ENCODE peak calls at places on chromosomes 7 and 10, in eight cellular contexts. One of them, this sample, is unnamed.

GRCh38 chr7:45709168-45710034 is 135.2 kb downstream of the ADCY1 start:
- DNase-seq in left lung: no peak
- DNase-seq in HCT116: no peak
- DNase-seq in psoas muscle: peak
- DNase-seq in neural progenitor cell: no peak
- DNase-seq in fibroblast of lung: peak
- DNase-seq in PC-3: no peak
- DNase-seq in lower lobe of right lung: no peak
- DNase-seq in this sample: no peak

GRCh38 chr10:43865275-43866135 is 216.8 kb upstream of the ZNF32 start:
- DNase-seq in fibroblast of lung: no peak
- DNase-seq in psoas muscle: no peak
- DNase-seq in lower lobe of right lung: no peak
- DNase-seq in PC-3: no peak
- DNase-seq in HCT116: no peak
- DNase-seq in left lung: no peak
- DNase-seq in neural progenitor cell: no peak
- DNase-seq in this sample: no peak

GRCh38 chr10:91339729-91340128 is 70.4 kb upstream of the HECTD2 start:
- DNase-seq in psoas muscle: no peak
- DNase-seq in neural progenitor cell: no peak
- DNase-seq in PC-3: no peak
- DNase-seq in HCT116: no peak
- DNase-seq in lower lobe of right lung: no peak
- DNase-seq in left lung: no peak
- DNase-seq in fibroblast of lung: no peak
- DNase-seq in this sample: no peak

GRCh38 chr10:104170610-104171269 is 48.8 kb downstream of the SFR1 start:
- DNase-seq in HCT116: no peak
- DNase-seq in lower lobe of right lung: no peak
- DNase-seq in fibroblast of lung: no peak
- DNase-seq in psoas muscle: no peak
- DNase-seq in PC-3: no peak
- DNase-seq in neural progenitor cell: no peak
- DNase-seq in left lung: no peak
- DNase-seq in this sample: no peak

GRCh38 chr7:54709283-54709682 is 49.7 kb downstream of the SEC61G start:
- DNase-seq in psoas muscle: no peak
- DNase-seq in HCT116: no peak
- DNase-seq in neural progenitor cell: no peak
- DNase-seq in PC-3: no peak
- DNase-seq in lower lobe of right lung: no peak
- DNase-seq in left lung: no peak
- DNase-seq in fibroblast of lung: no peak
- DNase-seq in this sample: no peak

GRCh38 chr7:10221084-10221483 is 752.6 kb upstream of the PHF14 start:
- DNase-seq in psoas muscle: no peak
- DNase-seq in PC-3: no peak
- DNase-seq in lower lobe of right lung: no peak
- DNase-seq in left lung: no peak
- DNase-seq in neural progenitor cell: no peak
- DNase-seq in HCT116: no peak
- DNase-seq in fibroblast of lung: no peak
- DNase-seq in this sample: no peak

GRCh38 chr10:88932539-88933256 is 19.9 kb downstream of the ACTA2 start:
- DNase-seq in PC-3: peak
- DNase-seq in lower lobe of right lung: no peak
- DNase-seq in HCT116: peak
- DNase-seq in fibroblast of lung: peak
- DNase-seq in psoas muscle: peak
- DNase-seq in neural progenitor cell: peak
- DNase-seq in left lung: peak
- DNase-seq in this sample: peak

GRCh38 chr7:27110977-27111752 is 8.7 kb upstream of the HOXA2 start:
- DNase-seq in psoas muscle: peak
- DNase-seq in PC-3: peak
- DNase-seq in lower lobe of right lung: no peak
- DNase-seq in HCT116: no peak
- DNase-seq in left lung: no peak
- DNase-seq in neural progenitor cell: no peak
- DNase-seq in fibroblast of lung: peak
- DNase-seq in this sample: no peak

GRCh38 chr10:26555719-26556368 is 117.7 kb downstream of the APBB1IP start:
- DNase-seq in fibroblast of lung: peak
- DNase-seq in psoas muscle: peak
- DNase-seq in neural progenitor cell: no peak
- DNase-seq in HCT116: no peak
- DNase-seq in left lung: peak
- DNase-seq in lower lobe of right lung: peak
- DNase-seq in PC-3: peak
- DNase-seq in this sample: no peak

GRCh38 chr10:122863216-122863615 is 16.2 kb downstream of the FAM24B start:
- DNase-seq in HCT116: no peak
- DNase-seq in neural progenitor cell: no peak
- DNase-seq in psoas muscle: no peak
- DNase-seq in left lung: no peak
- DNase-seq in lower lobe of right lung: no peak
- DNase-seq in PC-3: no peak
- DNase-seq in fibroblast of lung: no peak
- DNase-seq in this sample: no peak

DNA sequence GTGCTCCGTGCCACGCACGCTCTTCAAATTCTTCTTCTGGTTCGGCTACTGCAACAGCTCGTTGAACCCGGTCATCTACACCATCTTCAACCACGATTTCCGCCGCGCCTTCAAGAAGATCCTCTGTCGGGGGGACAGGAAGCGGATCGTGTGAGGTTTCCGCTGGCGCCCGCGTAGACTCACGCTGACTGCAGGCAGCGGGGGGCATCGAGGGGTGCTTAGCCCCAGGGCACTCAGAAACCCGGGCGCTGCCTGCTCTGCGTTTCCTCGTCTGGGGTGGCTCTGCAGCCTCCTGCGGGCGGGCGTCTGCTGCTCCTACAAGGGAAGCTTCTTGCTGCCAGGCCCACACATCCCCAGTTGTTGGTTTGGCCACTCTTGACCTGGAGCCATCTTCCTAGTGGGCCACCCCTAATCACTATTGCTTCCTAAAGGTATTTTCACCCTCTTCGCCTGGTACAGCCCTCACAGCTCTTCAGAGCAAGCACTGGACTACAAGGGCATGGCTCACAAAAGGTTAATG is 2.5 kb downstream of the ADRA2A start:
- DNase-seq in fibroblast of lung: no peak
- DNase-seq in psoas muscle: no peak
- DNase-seq in HCT116: no peak
- DNase-seq in lower lobe of right lung: no peak
- DNase-seq in neural progenitor cell: no peak
- DNase-seq in left lung: no peak
- DNase-seq in PC-3: no peak
- DNase-seq in this sample: no peak
- H3K4me3 ChIP-seq in fibroblast of lung: no peak
- H3K4me3 ChIP-seq in psoas muscle: no peak
- H3K4me3 ChIP-seq in HCT116: no peak
- H3K4me3 ChIP-seq in lower lobe of right lung: no peak
- H3K4me3 ChIP-seq in neural progenitor cell: no peak
- H3K4me3 ChIP-seq in left lung: no peak
- H3K4me3 ChIP-seq in PC-3: no peak
- H3K4me3 ChIP-seq in this sample: no peak

DNA sequence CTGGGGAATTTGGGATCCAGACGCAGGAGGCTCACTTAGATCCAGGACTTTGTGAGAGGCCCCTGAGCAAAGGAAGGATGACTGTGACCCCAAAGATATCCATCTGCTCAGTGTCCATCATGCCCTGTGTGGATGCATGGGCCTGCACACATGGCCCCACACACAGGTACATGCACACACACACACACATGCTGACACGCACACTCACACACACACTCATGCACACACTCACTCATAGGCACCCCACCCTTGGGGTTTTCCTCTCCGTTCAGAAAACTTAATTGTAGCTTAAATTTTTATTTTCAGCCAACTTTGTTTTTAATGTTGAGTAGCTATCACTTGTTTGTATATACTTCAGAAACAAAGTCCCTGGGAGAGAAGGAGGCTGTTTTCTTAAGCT is 93.6 kb upstream of the PPIF start:
- DNase-seq in fibroblast of lung: no peak
- DNase-seq in left lung: no peak
- DNase-seq in neural progenitor cell: no peak
- DNase-seq in PC-3: no peak
- DNase-seq in lower lobe of right lung: no peak
- DNase-seq in HCT116: no peak
- DNase-seq in psoas muscle: no peak
- DNase-seq in this sample: no peak
- H3K27ac ChIP-seq in fibroblast of lung: no peak
- H3K27ac ChIP-seq in left lung: no peak
- H3K27ac ChIP-seq in neural progenitor cell: no peak
- H3K27ac ChIP-seq in PC-3: no peak
- H3K27ac ChIP-seq in lower lobe of right lung: no peak
- H3K27ac ChIP-seq in HCT116: no peak
- H3K27ac ChIP-seq in psoas muscle: no peak
- H3K27ac ChIP-seq in this sample: no peak

DNA sequence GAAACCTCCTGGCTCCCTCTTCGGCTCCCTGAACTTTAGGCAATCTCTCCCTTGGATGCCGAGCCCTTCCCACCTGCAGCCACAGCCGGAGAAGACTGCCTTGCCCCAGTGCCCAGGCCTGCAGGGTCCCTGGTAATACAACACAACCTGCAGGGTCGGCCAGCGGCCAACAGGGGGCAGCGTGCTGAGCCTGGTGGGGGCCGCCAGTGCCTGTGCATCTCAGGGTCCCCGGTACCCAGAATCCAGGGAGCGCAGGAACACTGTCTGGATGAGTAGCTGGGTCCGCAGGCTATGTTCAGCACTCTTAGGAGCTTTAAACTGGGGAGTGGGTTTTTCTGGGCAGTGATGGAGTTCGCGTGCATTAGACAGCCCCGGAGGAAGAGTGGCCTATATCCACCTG is 17.5 kb upstream of the C10orf71 start:
- DNase-seq in lower lobe of right lung: no peak
- DNase-seq in psoas muscle: peak
- DNase-seq in HCT116: no peak
- DNase-seq in fibroblast of lung: no peak
- DNase-seq in neural progenitor cell: peak
- DNase-seq in left lung: peak
- DNase-seq in PC-3: no peak
- DNase-seq in this sample: no peak
- TF ChIP-seq CTCF in lower lobe of right lung: peak
- TF ChIP-seq CTCF in psoas muscle: no peak
- TF ChIP-seq CTCF in HCT116: no peak
- TF ChIP-seq CTCF in fibroblast of lung: no peak
- TF ChIP-seq CTCF in neural progenitor cell: peak
- TF ChIP-seq CTCF in left lung: no peak
- TF ChIP-seq CTCF in PC-3: peak
- TF ChIP-seq CTCF in this sample: peak

GRCh38 chr7:128859232-128860157 is 3.2 kb upstream of the ATP6V1F start:
- DNase-seq in neural progenitor cell: no peak
- DNase-seq in psoas muscle: peak
- DNase-seq in fibroblast of lung: no peak
- DNase-seq in HCT116: no peak
- DNase-seq in PC-3: no peak
- DNase-seq in lower lobe of right lung: no peak
- DNase-seq in left lung: no peak
- DNase-seq in this sample: no peak
- H3K4me3 ChIP-seq in neural progenitor cell: no peak
- H3K4me3 ChIP-seq in psoas muscle: no peak
- H3K4me3 ChIP-seq in fibroblast of lung: no peak
- H3K4me3 ChIP-seq in HCT116: no peak
- H3K4me3 ChIP-seq in PC-3: no peak
- H3K4me3 ChIP-seq in lower lobe of right lung: no peak
- H3K4me3 ChIP-seq in left lung: no peak
- H3K4me3 ChIP-seq in this sample: no peak